ENCODE peak calls at places on chromosome 14, in seven cellular contexts. C is HepG2, K is sigmoid colon, T is K562, B is testis, A is IMR-90, J is gastrocnemius medialis. W is an unnamed sample.

GRCh38 chr14:20996521-20996920 is 2.6 kb upstream of the SLC39A2 start:
- DNase-seq in B (no peak), J (no peak), C (no peak), A (no peak), K (no peak), T (no peak), W (no peak)

GRCh38 chr14:93962701-93963601 is 13.4 kb downstream of the ASB2 start:
- DNase-seq in T (no peak), C (no peak), J (peak; percentile 86), A (peak; percentile 74), K (no peak), B (no peak), W (no peak)

GRCh38 chr14:43872752-43873655 is 634.1 kb downstream of the FSCB start:
- DNase-seq in J (no peak), T (no peak), K (no peak), A (no peak), B (no peak), C (peak; percentile 1), W (no peak)

GRCh38 chr14:103576371-103577024 is 13.7 kb downstream of the COA8 start:
- DNase-seq in B (peak; percentile 91), T (no peak), A (peak; percentile 80), J (peak; percentile 65), K (peak; percentile 97), C (no peak), W (peak; percentile 92)

GRCh38 chr14:51139221-51139681 is 44.3 kb upstream of the TRIM9 start:
- DNase-seq in T (no peak), J (no peak), B (no peak), A (no peak), C (no peak), K (no peak), W (no peak)

GRCh38 chr14:20662968-20663731 is 21.2 kb upstream of the RNASE4 start:
- DNase-seq in A (peak; percentile 55), B (peak; percentile 59), K (peak; percentile 73), J (peak; percentile 19), T (peak; percentile 54), C (peak; percentile 76), W (peak; percentile 81)

GRCh38 chr14:40757376-40757775 is 849.3 kb upstream of the LRFN5 start:
- DNase-seq in A (no peak), C (no peak), J (no peak), B (no peak), T (no peak), K (no peak), W (no peak)

GRCh38 chr14:77045570-77045890 is 17.0 kb upstream of the IRF2BPL start:
- DNase-seq in J (no peak), B (peak; percentile 54), T (no peak), K (no peak), A (no peak), C (no peak), W (no peak)

GRCh38 chr14:56844603-56845002 is 34.3 kb upstream of the OTX2 start:
- DNase-seq in J (no peak), K (no peak), C (no peak), A (no peak), T (no peak), B (no peak), W (no peak)

GRCh38 chr14:90693413-90693812 is 122.8 kb downstream of the TTC7B start:
- DNase-seq in B (no peak), K (no peak), J (peak; percentile 91), T (no peak), C (no peak), A (no peak), W (no peak)

GRCh38 chr14:36941783-36942521 is 230.5 kb downstream of the SLC25A21 start:
- DNase-seq in C (peak; percentile 62), A (peak; percentile 64), J (peak; percentile 35), B (peak; percentile 87), T (peak; percentile 46), K (peak; percentile 71), W (peak; percentile 56)

GRCh38 chr14:101235042-101235871 is 326.0 kb upstream of the DIO3 start:
- DNase-seq in C (peak; percentile 47), K (peak; percentile 79), B (peak; percentile 64), A (peak; percentile 32), J (no peak), T (peak; percentile 74), W (peak; percentile 54)

GRCh38 chr14:84340938-84341337 is 1189.0 kb upstream of the FLRT2 start:
- DNase-seq in J (no peak), C (no peak), A (peak; percentile 50), B (no peak), K (no peak), T (no peak), W (no peak)

GRCh38 chr14:101705733-101706508 is 55.6 kb upstream of the PPP2R5C start:
- DNase-seq in J (peak; percentile 42), K (peak; percentile 82), C (no peak), T (no peak), A (no peak), B (no peak), W (peak; percentile 29)

GRCh38 chr14:54207075-54207474 is 189.7 kb upstream of the CDKN3 start:
- DNase-seq in T (no peak), J (no peak), A (peak; percentile 42), C (no peak), K (no peak), B (no peak), W (no peak)

GRCh38 chr14:37051680-37052079 is 120.7 kb downstream of the SLC25A21 start:
- DNase-seq in T (no peak), J (no peak), C (no peak), K (no peak), B (no peak), A (no peak), W (no peak)

GRCh38 chr14:105495990-105496830 is 5.2 kb downstream of the TEDC1 start:
- DNase-seq in B (no peak), J (peak; percentile 10), K (no peak), A (no peak), T (no peak), C (peak; percentile 85), W (no peak)

GRCh38 chr14:92511472-92512247 is 1.9 kb upstream of the RIN3 start:
- DNase-seq in A (peak; percentile 95), T (no peak), K (peak; percentile 65), J (no peak), C (no peak), B (no peak), W (peak; percentile 72)

GRCh38 chr14:92513204-92513965 is at the start of gene RIN3:
- DNase-seq in C (peak; percentile 38), K (peak; percentile 81), B (peak; percentile 78), A (peak; percentile 65), T (no peak), J (no peak), W (peak; percentile 46)

GRCh38 chr14:92510972-92511371 is 2.6 kb upstream of the RIN3 start:
- DNase-seq in C (peak; percentile 48), B (no peak), A (no peak), J (no peak), K (peak; percentile 58), T (peak; percentile 12), W (no peak)

GRCh38 chr14:92513966-92514843 is 624 bp downstream of the RIN3 start:
- DNase-seq in A (peak; percentile 22), B (peak; percentile 47), T (no peak), K (peak; percentile 74), J (no peak), C (peak; percentile 36), W (no peak)

DNA sequence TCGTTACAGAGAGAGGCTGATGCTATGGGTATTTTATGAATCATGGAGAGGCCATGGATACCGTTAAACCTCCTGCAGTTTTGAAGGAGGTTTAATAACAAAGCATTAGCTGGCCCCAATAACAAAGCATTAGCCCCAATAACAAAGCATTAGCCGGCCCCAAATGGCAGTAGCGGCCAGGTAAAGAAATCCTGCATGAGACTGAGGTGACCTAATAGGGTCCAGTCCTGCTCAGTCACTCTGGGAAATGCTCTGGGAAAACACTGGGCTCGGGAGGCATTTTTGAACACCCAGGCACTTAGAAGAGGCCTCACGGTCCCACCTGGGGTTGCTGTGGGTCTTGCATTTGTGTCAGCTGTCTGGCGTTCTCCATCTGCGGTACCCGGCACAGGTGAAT is 776 bp upstream of the RIN3 start:
- DNase-seq in T (no peak), A (no peak), J (no peak), K (no peak), B (no peak), C (no peak), W (no peak)
- H3K27ac ChIP-seq in T (no peak overlapping the region), A (peak overlapping the region; percentile 61), J (no peak overlapping the region), K (peak overlapping the region; percentile 96), B (peak overlapping the region; percentile 93), C (no peak overlapping the region), W (peak overlapping the region; percentile 85)

GRCh38 chr14:32201196-32201815 is 539 bp upstream of the RNU6-7 start:
- DNase-seq in A (peak; percentile 33), K (peak; percentile 90), J (peak; percentile 91), C (peak; percentile 98), T (peak; percentile 82), B (peak; percentile 95), W (peak; percentile 77)
- TF ChIP-seq POLR2A in A (no peak), K (no peak), J (peak; percentile 45), C (no peak), T (no peak), B (no peak), W (peak; percentile 30)

GRCh38 chr14:69616408-69616773 is 5.0 kb downstream of the SUSD6 start:
- DNase-seq in C (no peak), B (no peak), J (no peak), K (no peak), A (no peak), T (no peak), W (no peak)

GRCh38 chr14:69620211-69620611 is 8.8 kb downstream of the SUSD6 start:
- DNase-seq in C (no peak), A (no peak), T (no peak), K (no peak), J (no peak), B (no peak), W (no peak)

GRCh38 chr14:69620981-69621380 is 9.6 kb downstream of the SUSD6 start:
- DNase-seq in B (no peak), J (no peak), C (no peak), K (no peak), A (no peak), T (no peak), W (no peak)

GRCh38 chr14:69617796-69618195 is 6.4 kb downstream of the SUSD6 start:
- DNase-seq in B (no peak), C (no peak), K (no peak), A (no peak), T (no peak), J (no peak), W (no peak)

DNA sequence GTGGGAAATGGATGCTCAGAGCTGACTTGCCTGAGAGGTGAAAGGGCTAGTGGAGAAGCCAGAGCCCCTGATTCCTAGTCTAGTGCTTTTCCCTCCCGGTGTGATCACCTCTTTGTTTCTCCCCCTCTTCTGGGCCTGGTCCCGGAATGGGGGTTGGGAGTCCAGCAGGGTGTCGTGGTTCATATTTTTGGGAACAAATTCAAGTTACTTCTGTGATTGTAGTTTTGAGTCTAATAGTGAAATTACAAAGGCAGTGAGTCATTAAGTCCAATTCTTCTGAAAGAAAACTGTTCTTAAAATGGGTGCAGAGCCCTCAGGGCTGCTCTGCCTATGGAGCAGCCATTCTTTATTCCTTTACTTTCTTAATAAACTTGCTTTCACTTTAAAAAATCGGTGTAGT is 7.6 kb downstream of the SUSD6 start:
- DNase-seq in B (no peak), J (no peak), A (no peak), C (no peak), T (no peak), K (no peak), W (no peak)
- H3K27ac ChIP-seq in B (no peak overlapping the region), J (no peak overlapping the region), A (no peak overlapping the region), C (no peak overlapping the region), T (no peak overlapping the region), K (peak overlapping the region; percentile 97), W (peak overlapping the region; percentile 1)

DNA sequence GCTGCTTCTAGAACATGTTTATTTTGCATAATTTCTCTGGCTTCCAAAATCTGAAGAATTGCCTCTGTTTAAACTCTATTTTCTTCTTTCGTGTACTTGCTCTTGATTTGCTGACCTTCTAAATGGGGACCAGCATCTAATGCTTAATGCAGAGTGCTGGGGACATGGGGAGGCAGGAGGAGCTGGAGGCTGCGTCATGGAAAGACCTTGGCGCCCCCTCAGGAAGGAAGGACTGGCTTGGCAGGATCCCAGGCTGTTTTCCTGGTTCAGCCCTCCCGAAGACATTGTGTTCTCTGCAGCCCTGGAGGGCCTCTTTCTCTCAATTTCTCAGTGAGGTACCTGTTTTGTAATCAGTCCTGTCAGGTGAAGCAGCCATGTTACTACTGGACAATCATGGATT is 5.5 kb downstream of the PRKCH start:
- DNase-seq in T (no peak), C (no peak), B (peak; percentile 87), J (peak; percentile 43), A (no peak), K (peak; percentile 79), W (peak; percentile 80)
- TF ChIP-seq POLR2A in T (no peak), C (no peak), B (no peak), J (peak; percentile 43), A (no peak), K (no peak), W (peak; percentile 21)

W was measured in uterus.